ENCODE peak calls at places on chromosomes 13 and 19, in six cellular contexts. G is fibroblast of pulmonary artery; H is activated naive CD8-positive, alpha-beta T cell treated with anti-CD3 and anti-CD28 coated beads, Interleukin-2, amount 50 U/mL, for 24 hours; Z is effector memory CD4-positive, alpha-beta T cell; N is activated CD8-positive, alpha-beta memory T cell treated with anti-CD3 and anti-CD28 coated beads for 24 hours; I is HT-29. Y is an unnamed sample.

GRCh38 chr13:112067121-112067741 is at the start of gene SOX1:
- DNase-seq in H (no peak), I (no peak), Z (no peak), G (no peak), N (no peak), Y (no peak)

GRCh38 chr19:15180451-15181390 is 20.1 kb downstream of the NOTCH3 start:
- DNase-seq in N (no peak), I (peak; percentile 77), H (no peak), G (no peak), Z (no peak), Y (peak; percentile 75)

GRCh38 chr19:48628486-48629296 is 8.5 kb downstream of the DBP start:
- DNase-seq in H (no peak), G (no peak), Z (no peak), N (peak; percentile 53), I (no peak), Y (no peak)

GRCh38 chr13:24187185-24187584 is 26.7 kb downstream of the SPATA13 start:
- DNase-seq in G (peak; percentile 26), N (no peak), Z (no peak), H (no peak), I (no peak), Y (no peak)

GRCh38 chr13:110633776-110634175 is 18.4 kb downstream of the NAXD start:
- DNase-seq in I (no peak), H (no peak), N (no peak), Z (no peak), G (no peak), Y (no peak)

GRCh38 chr13:75178436-75178835 is 303.5 kb downstream of the TBC1D4 start:
- DNase-seq in Z (no peak), G (no peak), I (no peak), H (no peak), N (no peak), Y (no peak)

GRCh38 chr13:111323549-111323948 is 3.1 kb downstream of the TEX29 start:
- DNase-seq in G (no peak), I (no peak), N (no peak), H (no peak), Z (no peak), Y (no peak)

GRCh38 chr19:5838437-5839311 is 828 bp downstream of the FUT6 start:
- DNase-seq in N (no peak), Z (no peak), G (no peak), H (no peak), I (no peak), Y (no peak)

GRCh38 chr19:1269478-1270167 is 491 bp downstream of the CIRBP start:
- DNase-seq in N (peak; percentile 95), Z (peak; percentile 81), I (peak; percentile 86), H (peak; percentile 88), G (peak; percentile 91), Y (peak; percentile 87)

GRCh38 chr13:80145291-80145690 is 195.6 kb downstream of the SPRY2 start:
- DNase-seq in N (no peak), H (no peak), Z (no peak), I (no peak), G (no peak), Y (no peak)

GRCh38 chr13:49840667-49841066 is 48.2 kb upstream of the KPNA3 start:
- DNase-seq in N (no peak), I (no peak), Z (no peak), H (no peak), G (no peak), Y (no peak)

Y was measured in LoVo.